ENCODE peak calls at places on chromosome 10, in four cellular contexts. H is HepG2, I is K562, R is WTC11. F is an unnamed sample.
A peak's percentile ranks its signal among the peaks of the same experiment; 100 is the strongest.

GRCh38 chr10:114821915-114822770 is 563 bp downstream of the FHIP2A start:
- DNase-seq in H (peak; percentile 6), I (peak; percentile 21), R (peak; percentile 26), F (peak; percentile 46)

GRCh38 chr10:114996542-114996941 is 58.5 kb downstream of the TRUB1 start:
- DNase-seq in H (no peak), I (no peak), R (no peak), F (no peak)

GRCh38 chr10:120098242-120098930 is 205.9 kb downstream of the SEC23IP start:
- DNase-seq in H (no peak), I (no peak), R (no peak), F (no peak)

GRCh38 chr10:15690031-15690430 is 29.7 kb downstream of the ITGA8 start:
- DNase-seq in H (no peak), I (no peak), R (no peak), F (no peak)

GRCh38 chr10:48209246-48209645 is 65.2 kb downstream of the FRMPD2 start:
- DNase-seq in H (no peak), I (no peak), R (no peak), F (no peak)

GRCh38 chr10:119346063-119346835 is 138.9 kb downstream of the GRK5 start:
- DNase-seq in H (no peak), I (no peak), R (no peak), F (no peak)

GRCh38 chr10:60139798-60140566 is 233.6 kb upstream of the CCDC6 start:
- DNase-seq in H (no peak), I (no peak), R (no peak), F (no peak)

GRCh38 chr10:102420810-102421644 is at the start of gene FBXL15:
- DNase-seq in H (peak; percentile 95), I (peak; percentile 91), R (peak; percentile 98), F (peak; percentile 93)

GRCh38 chr10:12787297-12787696 is 214.2 kb downstream of the CCDC3 start:
- DNase-seq in H (no peak), I (no peak), R (no peak), F (no peak)

DNA sequence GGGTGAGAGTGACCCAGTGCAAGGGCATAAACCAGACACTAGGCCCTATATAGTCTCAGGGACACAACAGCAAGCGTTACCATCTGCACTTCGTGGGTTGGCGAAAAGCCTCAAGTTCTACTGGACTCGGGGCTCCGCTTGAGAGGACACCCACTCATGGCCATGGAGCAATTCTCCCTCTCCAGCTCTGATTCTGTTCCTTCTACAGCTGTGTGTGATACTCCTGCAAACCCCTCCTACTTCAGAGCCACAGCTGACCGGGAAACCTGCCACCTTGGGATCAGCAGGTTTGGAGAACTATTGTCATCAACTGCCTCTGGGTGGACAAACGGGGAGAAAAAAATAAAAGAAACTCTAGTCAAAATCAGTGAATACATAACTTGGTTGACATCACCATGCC is 306.9 kb downstream of the FGFR2 start:
- DNase-seq in H (no peak), I (no peak), R (no peak), F (no peak)
- TF ChIP-seq NR3C1 in H (no peak), I (no peak), R (no peak), F (no peak)

GRCh38 chr10:35872666-35873065 is 230.6 kb upstream of the FZD8 start:
- DNase-seq in H (no peak), I (no peak), R (no peak), F (no peak)
- TF ChIP-seq NR3C1 in H (no peak), I (no peak), R (no peak), F (no peak)

GRCh38 chr10:66586073-66586472 is 339.8 kb upstream of the LRRTM3 start:
- DNase-seq in H (no peak), I (no peak), R (peak; percentile 46), F (no peak)
- TF ChIP-seq NR3C1 in H (no peak), I (no peak), R (no peak), F (no peak)

GRCh38 chr10:108378779-108379178 is 1214.3 kb upstream of the SORCS1 start:
- DNase-seq in H (no peak), I (no peak), R (no peak), F (no peak)

GRCh38 chr10:108374991-108375390 is 1210.5 kb upstream of the SORCS1 start:
- DNase-seq in H (no peak), I (no peak), R (no peak), F (no peak)

DNA sequence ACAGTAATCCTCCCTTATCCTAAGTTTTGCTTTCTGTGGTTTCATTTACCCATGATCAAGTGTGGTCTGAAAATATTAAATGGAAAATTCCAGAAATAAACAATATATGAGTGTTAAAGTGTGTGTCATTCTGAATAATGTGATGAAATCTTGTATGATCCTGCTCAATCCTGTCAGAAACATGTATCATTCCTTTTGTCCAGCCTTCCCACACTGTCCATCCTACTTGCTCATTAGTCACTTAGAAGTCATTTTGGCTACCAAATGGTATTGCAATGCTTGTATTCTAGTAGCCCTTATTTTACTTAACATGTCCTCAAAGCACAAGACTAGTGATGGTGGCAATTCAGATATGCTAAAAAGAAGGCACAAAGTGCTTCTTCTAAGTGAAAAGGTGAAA is 1211.2 kb upstream of the SORCS1 start:
- DNase-seq in H (no peak), I (no peak), R (no peak), F (no peak)
- TF ChIP-seq NR3C1 in H (no peak), I (no peak), R (no peak), F (no peak)

DNA sequence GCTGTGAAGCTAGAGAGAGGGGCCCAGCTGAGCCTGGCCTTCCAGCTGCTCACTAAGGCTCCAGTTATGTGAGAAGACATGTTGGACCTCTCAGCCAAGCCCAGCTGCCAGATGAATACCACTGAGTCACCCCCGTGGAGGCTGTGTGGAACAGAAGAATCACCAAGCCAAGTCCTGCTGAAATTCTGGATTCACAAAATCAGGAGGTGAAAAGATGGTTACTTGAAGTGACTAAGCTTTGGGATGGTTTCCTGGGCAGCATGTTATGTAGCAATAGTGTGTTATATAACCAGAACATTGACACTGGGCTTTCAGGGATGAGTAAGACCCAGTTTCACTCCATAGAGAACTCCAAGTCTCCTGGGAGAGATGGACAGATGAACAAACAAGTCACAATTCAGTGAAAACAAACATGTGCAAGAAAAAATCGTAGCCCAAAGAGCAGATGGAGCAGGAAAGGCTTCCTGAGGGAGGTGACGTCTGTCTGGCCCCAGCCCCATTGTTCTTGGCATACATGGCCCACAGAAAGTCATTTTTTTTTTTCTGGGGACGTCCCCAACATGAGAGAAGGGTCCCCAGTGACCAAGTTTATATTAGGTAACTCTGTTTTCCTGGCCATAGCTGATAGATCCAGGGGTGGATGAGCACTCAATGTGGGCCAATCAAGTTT is 64.1 kb upstream of the PDZD8 start:
- DNase-seq in H (no peak), I (no peak), R (no peak), F (no peak)
- TF ChIP-seq NR3C1 in H (no peak), I (no peak), R (no peak), F (no peak)

DNA sequence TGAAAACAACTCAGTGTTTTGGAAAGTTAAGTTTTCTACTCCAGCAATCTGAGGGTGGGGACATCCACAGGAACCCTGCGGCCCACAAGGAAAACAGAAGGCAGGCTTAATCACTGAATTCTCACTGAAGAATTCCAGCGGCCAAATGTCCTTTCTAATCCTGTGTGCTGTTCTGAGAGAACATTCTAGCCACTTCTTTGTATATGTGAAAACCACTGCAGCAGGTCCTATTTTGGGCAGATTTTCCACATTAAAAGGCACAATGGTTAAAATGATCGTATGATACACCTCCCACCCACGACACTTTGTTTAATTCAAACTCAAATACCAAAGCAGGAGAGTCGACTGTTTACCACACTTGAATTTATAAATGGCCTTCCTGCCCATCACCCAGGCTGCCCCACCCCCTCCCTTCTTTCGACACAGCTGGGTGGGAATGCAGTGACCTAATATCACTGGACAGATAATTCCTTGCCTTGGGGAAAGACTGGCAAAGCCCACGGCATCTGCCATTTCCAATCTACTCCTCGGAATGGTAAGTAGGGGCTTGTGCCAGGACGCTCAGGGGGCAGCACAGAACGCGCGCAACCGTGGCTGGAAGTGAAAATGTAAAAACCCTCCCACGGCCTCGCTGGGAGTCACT is 67.0 kb downstream of the CTBP2 start:
- DNase-seq in H (no peak), I (no peak), R (no peak), F (no peak)
- TF ChIP-seq NR3C1 in H (no peak), I (no peak), R (no peak), F (no peak)

GRCh38 chr10:97505152-97505551 is 6.4 kb downstream of the UBTD1 start:
- DNase-seq in H (no peak), I (no peak), R (no peak), F (no peak)

GRCh38 chr10:97509120-97509670 is 10.5 kb downstream of the UBTD1 start:
- DNase-seq in H (no peak), I (no peak), R (no peak), F (no peak)

GRCh38 chr10:97510686-97511085 is 12.0 kb downstream of the UBTD1 start:
- DNase-seq in H (no peak), I (no peak), R (no peak), F (no peak)

GRCh38 chr10:97506214-97506991 is 7.7 kb downstream of the UBTD1 start:
- DNase-seq in H (no peak), I (no peak), R (no peak), F (no peak)

DNA sequence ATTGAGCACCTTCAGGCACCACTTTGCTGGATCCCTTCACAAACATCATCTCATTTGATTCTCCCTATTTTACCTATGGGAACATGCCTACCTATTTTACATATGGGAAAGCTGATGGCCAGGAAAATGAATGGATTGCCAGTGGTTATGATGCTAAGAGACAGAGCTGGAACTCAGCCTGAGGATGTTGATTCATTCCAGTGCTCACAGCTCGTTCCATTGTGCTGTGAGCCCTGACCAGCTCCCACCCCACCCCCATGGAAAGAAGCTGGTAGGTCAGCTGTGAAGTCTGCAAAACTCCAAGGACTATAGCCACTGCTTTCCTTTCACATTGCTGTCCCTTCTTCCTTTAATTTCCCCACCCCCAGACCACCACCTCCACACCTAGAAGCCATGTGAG is 9.6 kb downstream of the UBTD1 start:
- DNase-seq in H (no peak), I (no peak), R (no peak), F (no peak)
- TF ChIP-seq NR3C1 in H (no peak), I (no peak), R (no peak), F (no peak)

GRCh38 chr10:96124230-96125141 is 5.6 kb upstream of the ZNF518A start:
- DNase-seq in H (peak; percentile 74), I (peak; percentile 79), R (peak; percentile 60), F (peak; percentile 66)
- TF ChIP-seq NR3C1 in H (no peak), I (no peak), R (no peak), F (no peak)

DNA sequence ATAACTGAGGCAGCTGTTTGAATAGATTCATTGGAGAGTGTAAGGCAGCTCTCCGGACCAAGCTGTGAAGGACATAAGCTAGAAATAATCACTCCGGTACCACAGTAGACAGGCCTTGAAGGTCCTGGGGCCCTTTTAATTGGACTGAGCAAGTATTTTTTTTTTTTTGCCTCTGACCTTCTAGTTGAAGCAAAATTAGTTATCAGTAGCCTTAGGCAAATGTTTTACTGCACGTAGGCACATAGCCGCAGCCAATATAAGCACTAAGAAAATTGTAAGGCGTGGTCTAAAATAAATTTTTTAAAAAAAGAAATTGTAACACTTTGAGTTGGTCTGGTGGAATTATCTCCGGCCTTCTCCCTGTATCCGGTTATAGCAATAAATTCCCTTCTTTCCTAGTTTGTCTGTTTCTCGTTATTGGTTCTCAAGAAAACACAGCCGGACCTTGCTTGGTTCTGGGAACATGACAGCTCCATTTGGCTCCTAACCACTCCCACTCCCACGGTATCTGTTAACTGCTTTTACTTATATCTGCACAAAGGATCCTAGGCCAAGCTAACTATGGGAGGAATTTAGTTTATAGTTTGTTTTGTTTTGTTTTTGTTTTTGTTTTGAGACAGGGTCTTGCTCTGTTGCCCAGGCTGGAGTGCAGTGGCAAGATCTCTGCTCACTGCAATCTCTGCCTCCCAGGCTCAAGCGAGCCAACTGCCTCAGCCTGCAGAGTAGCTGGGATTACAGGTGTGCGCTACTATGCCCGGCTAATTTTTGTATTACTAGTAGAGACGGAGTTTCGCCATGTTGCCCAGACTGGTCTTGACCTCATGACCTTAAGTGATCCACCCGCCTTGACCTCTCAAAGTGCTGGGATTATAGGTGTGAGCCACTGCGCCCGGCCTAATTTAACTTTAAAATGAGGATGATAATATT is 124.4 kb upstream of the KIF5B start:
- DNase-seq in H (no peak), I (no peak), R (no peak), F (no peak)
- TF ChIP-seq NR3C1 in H (no peak), I (no peak), R (no peak), F (no peak)

F was measured in A549.